ENCODE peak calls at places on chromosomes 1 and 21, in four cellular contexts. R is AG10803, S is kidney, C is astrocyte of the spinal cord. X is an unnamed sample.

GRCh38 chr1:92484472-92485373 is 2.0 kb downstream of the GFI1 start:
- DNase-seq in R (no peak), S (peak), C (no peak), X (peak)

GRCh38 chr1:202005958-202006357 is 4.4 kb upstream of the ELF3 start:
- DNase-seq in R (peak), S (no peak), C (peak), X (peak)

GRCh38 chr1:54122992-54123391 is 29.8 kb downstream of the CDCP2 start:
- DNase-seq in R (no peak), S (no peak), C (no peak), X (no peak)

GRCh38 chr1:229941785-229942184 is 125.3 kb upstream of the GALNT2 start:
- DNase-seq in R (no peak), S (no peak), C (no peak), X (no peak)

GRCh38 chr1:220275430-220275829 is 3.2 kb upstream of the RAB3GAP2 start:
- DNase-seq in R (no peak), S (no peak), C (no peak), X (no peak)

GRCh38 chr1:24704411-24705259 is 40.6 kb upstream of the CLIC4 start:
- DNase-seq in R (peak), S (no peak), C (peak), X (peak)

GRCh38 chr1:37567023-37567422 is 10.3 kb downstream of the DNALI1 start:
- DNase-seq in R (no peak), S (no peak), C (no peak), X (peak)

GRCh38 chr1:32151319-32151787 is 28.1 kb upstream of the TXLNA start:
- DNase-seq in R (peak), S (no peak), C (peak), X (peak)

GRCh38 chr1:219432191-219432606 is 180.7 kb downstream of the ZC3H11B start:
- DNase-seq in R (no peak), S (no peak), C (no peak), X (no peak)

GRCh38 chr1:923131-923990 is at the start of gene SAMD11:
- DNase-seq in R (peak), S (peak), C (peak), X (peak)

GRCh38 chr1:108082006-108082405 is 117.0 kb upstream of the VAV3 start:
- DNase-seq in R (peak), S (no peak), C (no peak), X (no peak)

GRCh38 chr1:207284209-207284892 is 37.1 kb upstream of the CD55 start:
- DNase-seq in R (peak), S (no peak), C (no peak), X (peak)

GRCh38 chr1:168554603-168555520 is 11.1 kb upstream of the XCL2 start:
- DNase-seq in R (no peak), S (no peak), C (no peak), X (no peak)

DNA sequence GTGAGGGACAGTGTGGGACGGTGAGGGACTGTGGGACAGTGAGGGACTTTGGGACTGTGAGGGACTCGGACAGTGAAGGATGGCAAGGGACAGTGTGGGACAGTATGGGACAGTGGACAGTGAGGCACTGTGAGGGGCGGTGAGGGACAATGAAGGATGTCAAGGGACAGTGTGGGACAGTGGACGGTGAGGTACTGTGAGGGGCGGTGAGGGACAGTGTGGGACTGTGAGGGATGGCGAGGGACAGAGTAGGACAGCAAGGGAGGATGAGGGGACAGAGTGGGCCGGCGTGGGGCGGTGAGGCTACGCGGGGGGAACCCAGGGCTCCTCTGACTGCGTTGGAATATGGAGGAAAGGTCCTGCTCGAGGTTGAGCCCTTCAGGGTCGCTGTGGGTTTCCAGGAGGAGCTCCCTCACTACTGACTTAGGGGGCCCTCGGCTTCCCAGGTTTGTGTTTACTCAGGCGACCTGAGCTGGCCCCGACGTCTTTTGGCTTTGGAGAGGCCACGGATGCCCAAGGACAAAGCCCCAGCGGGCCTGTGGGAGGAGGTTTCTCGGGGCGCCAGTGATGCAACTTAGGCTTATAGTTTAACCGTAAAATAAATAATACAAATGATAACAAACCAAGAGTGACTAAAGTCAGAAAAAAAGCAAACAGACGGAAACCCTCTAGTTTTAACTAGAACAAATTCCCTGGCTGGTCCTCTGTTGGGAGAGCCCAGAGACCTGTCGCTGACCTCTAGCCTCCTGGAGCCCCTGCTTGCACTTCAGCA is 1.1 kb upstream of the ERRFI1 start:
- DNase-seq in R (no peak), S (peak), C (peak), X (peak)
- H3K4me3 ChIP-seq in R (peak), S (peak), C (peak), X (peak)

GRCh38 chr21:35027558-35028450 is 21.3 kb downstream of the RUNX1 start:
- DNase-seq in R (no peak), S (no peak), C (no peak), X (no peak)
- H3K4me3 ChIP-seq in R (no peak), S (no peak), C (no peak), X (no peak)

GRCh38 chr1:119046429-119047039 is 58.4 kb upstream of the TBX15 start:
- DNase-seq in R (peak), S (no peak), C (peak), X (peak)
- H3K4me3 ChIP-seq in R (peak), S (no peak), C (no peak), X (peak)

DNA sequence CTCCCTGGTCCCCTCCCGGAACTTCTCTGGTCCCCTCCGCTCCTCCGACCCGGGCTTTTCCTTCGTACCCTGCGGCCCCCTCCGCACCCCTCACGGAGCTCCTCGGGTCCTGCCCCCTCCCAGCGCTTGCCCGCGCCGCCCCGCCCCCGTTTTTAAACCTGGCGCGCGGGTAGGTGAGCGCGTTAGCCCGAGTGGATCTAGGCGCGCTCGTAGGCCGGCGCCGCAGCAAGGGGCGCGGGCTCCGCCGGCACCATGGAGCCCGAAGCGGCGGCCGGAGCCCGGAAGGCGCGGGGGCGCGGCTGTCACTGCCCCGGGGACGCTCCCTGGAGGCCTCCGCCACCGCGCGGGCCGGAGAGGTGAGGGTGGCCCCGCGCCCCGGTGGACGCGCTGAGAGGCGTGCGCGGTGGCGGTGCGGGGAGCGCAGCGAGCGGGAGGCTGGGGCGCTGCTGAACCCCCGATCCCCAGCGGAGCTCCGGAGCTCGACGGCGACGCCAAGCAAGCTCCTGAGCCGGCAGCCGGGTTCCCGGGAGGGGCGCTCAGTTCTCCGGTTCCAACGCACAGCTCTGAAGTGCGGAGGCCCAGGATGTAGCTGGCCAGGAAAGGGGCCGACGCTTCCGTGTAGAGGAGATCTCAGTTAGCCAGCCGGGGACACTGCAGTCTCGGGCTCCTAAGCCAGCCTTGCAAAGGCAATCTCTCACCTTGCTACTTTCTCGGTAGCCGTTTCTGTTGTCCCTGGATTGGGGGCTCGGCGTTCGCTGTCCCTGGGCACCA is at the start of gene RIPPLY3:
- DNase-seq in R (peak), S (no peak), C (peak), X (peak)
- H3K4me3 ChIP-seq in R (peak), S (peak), C (peak), X (peak)

DNA sequence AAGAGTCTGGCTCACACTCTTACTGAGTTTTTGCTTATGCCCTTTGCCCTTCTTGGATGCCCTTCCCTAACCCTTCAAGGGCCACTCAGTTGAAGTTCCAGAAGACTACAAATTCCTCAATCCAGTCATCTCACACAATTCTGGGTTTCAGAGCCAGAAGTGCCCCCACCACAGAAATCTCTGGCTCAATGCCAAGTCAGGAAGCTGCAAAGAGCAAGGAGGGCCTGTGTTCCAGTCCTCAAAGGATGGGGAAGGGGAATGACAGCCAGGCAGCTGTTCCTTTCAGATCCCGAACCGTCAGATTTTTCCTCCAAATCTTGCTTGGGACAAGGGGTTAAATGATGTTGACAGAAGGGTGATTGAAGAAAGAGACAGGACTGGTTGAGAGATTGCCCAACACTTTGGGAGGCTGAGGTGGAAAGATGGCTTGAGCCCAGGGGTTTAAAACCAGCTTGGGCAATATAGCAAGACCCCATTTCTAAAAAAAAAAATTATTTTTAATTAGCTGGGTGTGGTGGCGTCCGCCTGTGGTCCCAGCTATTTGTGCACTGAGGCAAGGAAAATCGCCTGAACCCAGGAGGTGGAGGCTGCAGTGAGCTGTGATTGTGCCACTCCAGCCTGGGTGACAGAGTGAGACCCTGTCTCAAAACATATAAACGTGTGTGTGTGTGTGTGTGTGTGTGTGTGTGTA is 734 bp upstream of the HPDL start:
- DNase-seq in R (no peak), S (no peak), C (no peak), X (no peak)
- H3K4me3 ChIP-seq in R (peak), S (no peak), C (peak), X (no peak)

GRCh38 chr1:118984990-118985608 is 3.0 kb downstream of the TBX15 start:
- DNase-seq in R (no peak), S (no peak), C (no peak), X (no peak)
- H3K4me3 ChIP-seq in R (peak), S (no peak), C (peak), X (no peak)

DNA sequence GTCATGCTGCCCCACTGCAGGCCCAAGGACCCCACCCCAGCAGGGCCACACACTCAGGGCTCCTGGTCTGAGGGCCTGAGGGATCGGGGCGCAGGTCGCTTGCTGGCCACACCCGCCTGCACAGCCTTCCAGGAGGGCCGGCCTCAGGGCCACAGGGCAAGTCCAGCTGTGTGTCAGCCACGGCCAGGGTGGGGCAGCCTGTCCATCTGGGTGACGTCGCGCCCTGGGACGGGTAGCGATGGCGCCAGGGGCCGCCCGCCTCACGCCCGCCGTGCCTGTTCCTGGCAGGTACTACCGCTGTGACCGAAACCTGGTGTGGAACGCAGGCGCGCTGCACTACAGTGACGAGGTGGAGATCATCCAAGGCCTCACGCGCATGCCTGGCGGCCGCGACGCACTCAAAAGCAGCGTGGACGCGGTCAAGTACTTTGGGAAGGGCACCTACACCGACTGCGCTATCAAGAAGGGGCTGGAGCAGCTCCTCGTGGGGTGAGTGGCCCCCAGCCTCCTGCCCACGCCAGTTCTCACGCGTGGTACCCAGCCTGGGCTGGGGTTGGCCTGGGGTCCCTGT is 2.5 kb downstream of the COL6A1 start:
- DNase-seq in R (peak), S (peak), C (no peak), X (peak)
- H3K4me3 ChIP-seq in R (peak), S (no peak), C (peak), X (peak)

GRCh38 chr21:26093094-26093493 is 77.5 kb downstream of the APP start:
- DNase-seq in R (no peak), S (no peak), C (no peak), X (no peak)
- H3K4me3 ChIP-seq in R (no peak), S (no peak), C (no peak), X (no peak)